ENCODE peak calls at places on chromosomes 7 and 10, in six cellular contexts. S, E, T, I, B and N are unnamed samples.
A peak's percentile ranks its signal among the peaks of the same experiment; 100 is the strongest.

GRCh38 chr10:33216661-33217427 is 117.6 kb downstream of the NRP1 start:
- DNase-seq in B (no peak), T (no peak), E (no peak), S (no peak), I (peak; percentile 17), N (no peak)

GRCh38 chr7:112080974-112081373 is 125.2 kb downstream of the DOCK4 start:
- DNase-seq in E (no peak), T (no peak), B (no peak), S (no peak), I (no peak), N (peak; percentile 58)

GRCh38 chr7:65301007-65301406 is 72.6 kb upstream of the ZNF92 start:
- DNase-seq in B (no peak), I (no peak), S (no peak), T (no peak), E (no peak), N (no peak)

GRCh38 chr10:86036544-86036831 is 330.1 kb downstream of the GRID1 start:
- DNase-seq in S (no peak), B (no peak), E (no peak), T (no peak), I (no peak), N (no peak)

GRCh38 chr7:155974186-155974897 is 162.1 kb upstream of the SHH start:
- DNase-seq in I (no peak), S (no peak), T (no peak), B (no peak), E (no peak), N (peak; percentile 3)

GRCh38 chr10:103759100-103759781 is 96.1 kb downstream of the SH3PXD2A start:
- DNase-seq in E (no peak), S (no peak), T (no peak), I (peak; percentile 80), B (no peak), N (no peak)

GRCh38 chr7:76069238-76069638 is 21.3 kb downstream of the MDH2 start:
- DNase-seq in T (no peak), B (no peak), S (peak; percentile 65), I (no peak), E (no peak), N (no peak)

GRCh38 chr7:16293669-16294425 is 127.5 kb downstream of the CRPPA start:
- DNase-seq in B (no peak), I (no peak), S (no peak), E (no peak), T (no peak), N (no peak)

GRCh38 chr7:108147031-108147563 is 16.9 kb upstream of the LAMB4 start:
- DNase-seq in T (no peak), S (peak; percentile 41), E (no peak), I (no peak), B (no peak), N (no peak)

GRCh38 chr10:43679509-43679908 is 30.8 kb upstream of the ZNF32 start:
- DNase-seq in I (no peak), E (no peak), B (no peak), T (no peak), S (no peak), N (peak; percentile 90)

GRCh38 chr10:110241841-110242240 is 34.4 kb downstream of the MXI1 start:
- DNase-seq in S (no peak), I (no peak), T (no peak), E (no peak), B (no peak), N (no peak)
- H3K4me3 ChIP-seq in S (no peak overlapping the region), I (no peak overlapping the region), T (no peak overlapping the region), E (no peak overlapping the region), B (no peak overlapping the region), N (no peak overlapping the region)

DNA sequence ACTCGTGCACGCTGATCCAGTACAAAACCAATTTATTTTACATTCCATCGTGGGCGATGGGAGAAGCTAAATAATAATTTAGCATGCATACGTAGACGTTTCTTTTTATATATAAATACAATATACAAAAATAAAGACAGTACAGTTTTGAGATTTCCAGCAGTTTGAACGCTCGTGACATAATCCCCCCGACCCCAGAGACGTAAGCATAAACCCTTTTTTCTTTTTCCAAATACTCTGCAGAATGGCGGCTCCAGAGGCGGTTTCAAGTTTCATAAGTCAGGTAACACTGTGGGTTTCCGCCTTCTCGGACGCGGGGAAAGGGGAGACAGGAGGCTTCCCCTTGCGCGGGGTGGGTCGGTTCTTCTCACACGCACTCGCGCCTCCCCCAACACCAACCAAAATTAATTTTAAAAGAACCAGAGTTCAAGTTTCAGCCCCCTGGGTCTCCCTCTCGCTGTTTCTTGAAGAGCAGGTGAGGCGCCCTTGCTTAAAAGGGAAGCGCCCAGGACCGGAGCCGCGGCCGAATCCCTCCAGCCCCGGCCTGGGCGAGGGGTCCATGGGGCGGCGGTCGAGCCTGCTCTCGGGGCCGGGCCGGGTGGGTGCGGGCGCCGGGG is 5.5 kb downstream of the MNX1 start:
- DNase-seq in S (no peak), T (no peak), B (no peak), I (no peak), E (no peak), N (no peak)
- H3K9me3 ChIP-seq in S (no peaks in the 10 kb centered on the region), T (no peaks in the 10 kb centered on the region), B (no peaks in the 10 kb centered on the region), I (no peaks in the 10 kb centered on the region), E (no peaks in the 10 kb centered on the region), N (no peaks in the 10 kb centered on the region)

GRCh38 chr10:79165068-79165467 is 96.3 kb downstream of the ZMIZ1 start:
- DNase-seq in T (no peak), S (peak; percentile 70), I (no peak), B (no peak), E (no peak), N (no peak)

GRCh38 chr10:79168231-79168630 is 99.5 kb downstream of the ZMIZ1 start:
- DNase-seq in S (no peak), T (no peak), I (no peak), E (no peak), B (no peak), N (no peak)

GRCh38 chr10:79167537-79167936 is 98.8 kb downstream of the ZMIZ1 start:
- DNase-seq in S (no peak), B (no peak), I (no peak), E (no peak), T (no peak), N (no peak)

GRCh38 chr10:79166741-79167140 is 98.0 kb downstream of the ZMIZ1 start:
- DNase-seq in B (no peak), I (no peak), E (no peak), T (no peak), S (no peak), N (no peak)

GRCh38 chr10:79166312-79166721 is 97.6 kb downstream of the ZMIZ1 start:
- DNase-seq in T (no peak), I (no peak), S (no peak), E (no peak), B (no peak), N (no peak)
- H3K4me1 ChIP-seq in T (no peaks in the 10 kb centered on the region), I (peaks cover under 1% of the 10 kb centered on the region), S (peaks cover 32% of the 10 kb centered on the region), E (no peaks in the 10 kb centered on the region), B (no peaks in the 10 kb centered on the region), N (no peaks in the 10 kb centered on the region)

GRCh38 chr10:100482834-100483185 is 20.0 kb downstream of the WNT8B start:
- DNase-seq in B (no peak), I (no peak), S (no peak), E (no peak), T (no peak), N (no peak)

GRCh38 chr10:100485336-100485735 is 22.5 kb downstream of the WNT8B start:
- DNase-seq in S (no peak), T (no peak), B (no peak), I (no peak), E (no peak), N (no peak)

GRCh38 chr10:100483876-100484666 is 21.3 kb downstream of the WNT8B start:
- DNase-seq in S (no peak), E (no peak), I (no peak), B (no peak), T (no peak), N (no peak)

GRCh38 chr10:100487529-100487928 is 24.7 kb downstream of the WNT8B start:
- DNase-seq in T (no peak), B (no peak), S (no peak), E (no peak), I (no peak), N (no peak)

DNA sequence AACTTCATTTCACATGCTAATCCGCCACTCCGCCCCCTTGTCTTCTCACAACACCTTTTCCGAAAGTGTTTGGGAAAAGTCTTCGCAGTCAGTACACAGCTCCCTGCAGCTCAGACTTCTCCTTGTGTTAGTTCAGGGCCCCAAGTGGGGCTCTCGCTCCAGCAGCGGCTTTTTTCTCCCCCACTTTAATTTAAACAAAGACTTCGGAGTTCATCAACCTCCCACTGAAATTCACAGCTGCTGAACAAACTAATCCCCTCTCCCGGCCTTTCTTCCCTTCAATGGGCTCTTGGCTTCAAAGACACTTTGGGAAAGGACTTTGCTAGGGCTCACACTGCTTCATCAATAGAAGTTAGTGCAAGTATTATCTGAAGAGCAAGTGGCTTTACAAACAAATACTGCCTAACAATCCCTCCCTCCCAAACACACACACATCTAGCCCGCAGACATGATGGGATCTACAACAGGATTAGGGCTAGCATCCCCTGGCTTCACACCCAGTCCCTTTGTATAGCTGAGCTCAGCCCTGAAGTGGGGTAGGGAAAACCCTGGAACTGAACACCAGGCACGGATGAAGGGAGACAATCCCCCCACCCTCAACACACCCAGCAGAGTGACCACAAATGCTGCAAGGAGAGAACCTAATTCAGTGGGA is 23.2 kb downstream of the WNT8B start:
- DNase-seq in B (no peak), E (no peak), S (no peak), I (no peak), T (no peak), N (no peak)
- H3K4me3 ChIP-seq in B (no peak overlapping the region), E (no peak overlapping the region), S (no peak overlapping the region), I (no peak overlapping the region), T (no peak overlapping the region), N (no peak overlapping the region)